ENCODE peak calls at places on chromosome 18, in nine cellular contexts. H is SW480; U is stimulated activated CD8-positive, alpha-beta memory T cell treated with anti-CD3 and anti-CD28 coated beads, Interleukin-7, amount 100 ng/mL, for 4 hours; L is fibroblast of the conjunctiva; W is NCI-H1105 treated with DMSO at 0.1 percent for 48 hours; V is naive thymus-derived CD4-positive, alpha-beta T cell; I is fibroblast of the aortic adventitia; C is choroid plexus epithelial cell; M is WTC11. Z is an unnamed sample.

GRCh38 chr18:40534748-40535147 is 1420.3 kb upstream of the PIK3C3 start:
- DNase-seq in I (no peak), M (no peak), C (peak), W (no peak), U (no peak), H (peak), V (no peak), L (no peak), Z (no peak)

GRCh38 chr18:35580748-35581534 is 599 bp upstream of the GALNT1 start:
- DNase-seq in C (peak), V (peak), U (peak), I (peak), W (peak), L (no peak), M (peak), H (peak), Z (no peak)

GRCh38 chr18:35786359-35787042 is 186.0 kb upstream of the RMP24 start:
- DNase-seq in U (no peak), V (no peak), H (peak), M (no peak), C (no peak), W (no peak), L (no peak), I (no peak), Z (no peak)

GRCh38 chr18:7152485-7152884 is 34.9 kb upstream of the LAMA1 start:
- DNase-seq in L (no peak), M (no peak), U (no peak), V (no peak), W (no peak), C (no peak), H (no peak), I (no peak), Z (no peak)

GRCh38 chr18:37259711-37260110 is 305.9 kb downstream of the CELF4 start:
- DNase-seq in H (no peak), L (no peak), M (no peak), U (no peak), W (no peak), C (no peak), V (no peak), I (no peak), Z (no peak)

GRCh38 chr18:59691996-59692395 is 5.2 kb downstream of the CCBE1 start:
- DNase-seq in V (no peak), M (no peak), U (no peak), I (no peak), C (peak), H (no peak), L (no peak), W (no peak), Z (no peak)

GRCh38 chr18:79766308-79766707 is 31.4 kb upstream of the KCNG2 start:
- DNase-seq in U (no peak), I (no peak), M (no peak), W (no peak), L (no peak), V (no peak), H (no peak), C (no peak), Z (peak)

GRCh38 chr18:1078301-1078700 is 173.6 kb downstream of the ADCYAP1 start:
- DNase-seq in L (no peak), I (no peak), U (no peak), M (no peak), W (no peak), V (no peak), C (no peak), H (no peak), Z (no peak)

GRCh38 chr18:49691177-49691608 is 122.1 kb downstream of the ACAA2 start:
- DNase-seq in U (no peak), I (peak), M (no peak), W (no peak), V (no peak), L (peak), H (no peak), C (peak), Z (no peak)